ENCODE peak calls at places on chromosomes 16 and 17, in six cellular contexts. F, G, Q, K, M and T are unnamed samples.

GRCh38 chr16:30369091-30369937 is 980 bp downstream of the TBC1D10B start:
- DNase-seq in F (no peak), G (no peak), Q (no peak), K (no peak), M (no peak), T (peak)

GRCh38 chr17:70905796-70906195 is 736.5 kb downstream of the KCNJ2 start:
- DNase-seq in F (peak), G (no peak), Q (no peak), K (no peak), M (peak), T (peak)

GRCh38 chr16:81448154-81449131 is 3.8 kb downstream of the CMIP start:
- DNase-seq in F (no peak), G (peak), Q (no peak), K (no peak), M (no peak), T (no peak)

GRCh38 chr16:54938351-54939346 is 8.0 kb downstream of the IRX5 start:
- DNase-seq in F (no peak), G (no peak), Q (no peak), K (no peak), M (no peak), T (no peak)

GRCh38 chr16:10941127-10941933 is 938 bp downstream of the DEXI start:
- DNase-seq in F (no peak), G (peak), Q (no peak), K (no peak), M (no peak), T (no peak)

GRCh38 chr16:9099131-9099625 is 7.7 kb downstream of the HAPSTR1 start:
- DNase-seq in F (peak), G (no peak), Q (no peak), K (no peak), M (no peak), T (peak)

GRCh38 chr16:85563515-85564276 is 49.4 kb upstream of the GSE1 start:
- DNase-seq in F (no peak), G (peak), Q (no peak), K (no peak), M (peak), T (peak)

GRCh38 chr17:20010099-20010863 is 1.1 kb downstream of the SPECC1 start:
- DNase-seq in F (peak), G (peak), Q (no peak), K (peak), M (peak), T (peak)

GRCh38 chr17:39608601-39609000 is 881 bp upstream of the NEUROD2 start:
- DNase-seq in F (no peak), G (no peak), Q (no peak), K (no peak), M (no peak), T (no peak)

GRCh38 chr16:81675662-81676535 is 103.2 kb upstream of the PLCG2 start:
- DNase-seq in F (no peak), G (no peak), Q (no peak), K (no peak), M (no peak), T (no peak)

GRCh38 chr17:78226752-78227454 is 4.5 kb upstream of the TMEM235 start:
- DNase-seq in F (no peak), G (peak), Q (no peak), K (no peak), M (no peak), T (no peak)

GRCh38 chr17:6910987-6911603 is 79.6 kb upstream of the TEKT1 start:
- DNase-seq in F (peak), G (no peak), Q (no peak), K (no peak), M (peak), T (peak)

GRCh38 chr17:82647593-82648164 is 565 bp downstream of the WDR45B start:
- DNase-seq in F (no peak), G (peak), Q (peak), K (peak), M (peak), T (peak)

GRCh38 chr16:68257251-68257905 is 6.9 kb upstream of the SLC7A6 start:
- DNase-seq in F (no peak), G (peak), Q (no peak), K (no peak), M (peak), T (no peak)

GRCh38 chr16:81703177-81704155 is 75.6 kb upstream of the PLCG2 start:
- DNase-seq in F (peak), G (no peak), Q (no peak), K (no peak), M (peak), T (peak)

GRCh38 chr17:49337900-49338299 is 24.1 kb downstream of the ZNF652 start:
- DNase-seq in F (no peak), G (no peak), Q (no peak), K (no peak), M (peak), T (peak)

GRCh38 chr17:35614835-35615234 is 27.7 kb downstream of the AP2B1 start:
- DNase-seq in F (no peak), G (no peak), Q (no peak), K (no peak), M (no peak), T (no peak)

GRCh38 chr16:54201200-54201599 is 85.4 kb downstream of the IRX3 start:
- DNase-seq in F (no peak), G (no peak), Q (no peak), K (no peak), M (no peak), T (no peak)

GRCh38 chr17:74822329-74823175 is 37.1 kb downstream of the GRIN2C start:
- DNase-seq in F (no peak), G (no peak), Q (no peak), K (no peak), M (no peak), T (no peak)

GRCh38 chr16:53625221-53625620 is 78.4 kb downstream of the RPGRIP1L start:
- DNase-seq in F (no peak), G (no peak), Q (no peak), K (no peak), M (no peak), T (no peak)

GRCh38 chr16:3183445-3184139 is 4.4 kb upstream of the OR1F1 start:
- DNase-seq in F (no peak), G (no peak), Q (no peak), K (no peak), M (no peak), T (no peak)

GRCh38 chr17:45114117-45114932 is 18.0 kb downstream of the PLCD3 start:
- DNase-seq in F (no peak), G (no peak), Q (no peak), K (no peak), M (no peak), T (no peak)

DNA sequence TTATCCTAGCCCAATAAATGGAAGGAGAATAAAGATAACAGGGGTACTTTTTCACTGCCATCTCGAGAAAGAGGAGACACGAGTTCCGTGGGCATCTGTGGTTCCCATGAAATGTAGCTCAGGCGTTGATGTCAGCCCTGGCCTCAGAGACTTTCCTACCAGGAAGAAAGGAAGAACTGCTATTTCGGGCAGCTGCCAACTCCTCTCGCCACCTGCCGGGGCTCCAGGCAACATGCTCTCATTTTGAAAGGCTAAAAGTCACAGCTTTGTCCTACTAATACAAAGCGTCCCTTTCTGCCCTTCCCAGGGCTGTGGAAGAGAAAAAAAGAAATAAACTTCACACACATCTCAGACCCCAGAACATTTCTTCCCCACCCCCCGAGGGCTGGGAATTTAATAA is 65.8 kb downstream of the DHRS7C start:
- DNase-seq in F (no peak), G (no peak), Q (no peak), K (no peak), M (no peak), T (no peak)
- TF ChIP-seq CTCF in F (no peak), G (no peak), Q (no peak), K (no peak), M (no peak), T (no peak)

GRCh38 chr16:71995038-71995437 is 5.2 kb downstream of the PKD1L3 start:
- DNase-seq in F (no peak), G (no peak), Q (no peak), K (no peak), M (no peak), T (no peak)
- TF ChIP-seq CTCF in F (no peak), G (no peak), Q (no peak), K (no peak), M (no peak), T (no peak)

GRCh38 chr17:37406635-37407455 is at the start of the genes ACACA and TADA2A:
- DNase-seq in F (peak), G (peak), Q (peak), K (peak), M (peak), T (peak)
- TF ChIP-seq CTCF in F (no peak), G (peak), Q (no peak), K (no peak), M (no peak), T (no peak)

GRCh38 chr16:71780521-71781089 is 28.0 kb downstream of the AP1G1 start:
- DNase-seq in F (no peak), G (no peak), Q (no peak), K (no peak), M (no peak), T (no peak)

GRCh38 chr16:71784093-71784492 is 24.5 kb downstream of the AP1G1 start:
- DNase-seq in F (no peak), G (no peak), Q (no peak), K (no peak), M (no peak), T (no peak)

GRCh38 chr16:71778780-71779179 is 29.9 kb downstream of the AP1G1 start:
- DNase-seq in F (no peak), G (no peak), Q (no peak), K (no peak), M (no peak), T (no peak)

GRCh38 chr16:71777329-71777728 is 31.3 kb downstream of the AP1G1 start:
- DNase-seq in F (no peak), G (no peak), Q (no peak), K (no peak), M (no peak), T (no peak)

DNA sequence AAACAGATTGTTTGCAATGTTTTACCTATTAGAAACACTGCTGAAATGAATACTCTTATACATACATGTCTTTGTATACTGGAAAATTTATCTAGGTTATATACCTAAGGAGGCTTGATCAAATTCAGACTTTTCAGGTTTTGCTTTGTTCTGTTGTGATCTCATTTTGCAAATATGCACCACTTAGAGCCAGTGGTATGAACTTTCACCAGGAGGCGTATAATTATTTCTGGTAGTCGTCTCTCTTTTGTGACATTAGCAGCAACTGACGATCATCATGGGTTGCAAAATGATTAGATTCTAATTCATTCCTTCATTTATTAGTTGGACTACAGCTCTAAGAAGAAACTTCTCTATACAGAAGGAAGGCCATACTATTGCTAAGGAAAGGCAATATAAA is 26.9 kb downstream of the AP1G1 start:
- DNase-seq in F (peak), G (no peak), Q (no peak), K (no peak), M (peak), T (no peak)
- TF ChIP-seq CTCF in F (peak), G (no peak), Q (no peak), K (no peak), M (no peak), T (no peak)

GRCh38 chr16:79429276-79430128 is 171.0 kb downstream of the MAF start:
- DNase-seq in F (no peak), G (peak), Q (no peak), K (no peak), M (no peak), T (no peak)
- TF ChIP-seq CTCF in F (no peak), G (no peak), Q (no peak), K (no peak), M (no peak), T (no peak)